ENCODE peak calls at places on chromosomes 4 and X, in nine cellular contexts. One of them, this sample, is unnamed.
A peak's percentile ranks its signal among the peaks of the same experiment; 100 is the strongest.

GRCh38 chr4:132101526-132101925 is 1047.6 kb upstream of the PCDH10 start:
- DNase-seq in suprapubic skin: no peak
- DNase-seq in lower leg skin: no peak
- DNase-seq in heart left ventricle: no peak
- DNase-seq in A549: no peak
- DNase-seq in uterus: no peak
- DNase-seq in HCT116: no peak
- DNase-seq in body of pancreas: no peak
- DNase-seq in gastrocnemius medialis: no peak
- DNase-seq in this sample: no peak

GRCh38 chr4:116358633-116359222 is 726.6 kb downstream of the TRAM1L1 start:
- DNase-seq in suprapubic skin: no peak
- DNase-seq in lower leg skin: peak; percentile 68
- DNase-seq in heart left ventricle: no peak
- DNase-seq in A549: peak; percentile 75
- DNase-seq in uterus: no peak
- DNase-seq in HCT116: peak; percentile 52
- DNase-seq in body of pancreas: peak; percentile 86
- DNase-seq in gastrocnemius medialis: no peak
- DNase-seq in this sample: peak; percentile 18

GRCh38 chrX:41556958-41557357 is 109.8 kb downstream of the NYX start:
- DNase-seq in suprapubic skin: no peak
- DNase-seq in lower leg skin: no peak
- DNase-seq in heart left ventricle: no peak
- DNase-seq in A549: no peak
- DNase-seq in uterus: no peak
- DNase-seq in HCT116: no peak
- DNase-seq in body of pancreas: no peak
- DNase-seq in gastrocnemius medialis: no peak
- DNase-seq in this sample: no peak

GRCh38 chrX:119421306-119421705 is 22.2 kb downstream of the SLC25A43 start:
- DNase-seq in suprapubic skin: no peak
- DNase-seq in lower leg skin: no peak
- DNase-seq in heart left ventricle: no peak
- DNase-seq in A549: no peak
- DNase-seq in uterus: no peak
- DNase-seq in HCT116: no peak
- DNase-seq in body of pancreas: no peak
- DNase-seq in gastrocnemius medialis: no peak
- DNase-seq in this sample: no peak

GRCh38 chrX:30735839-30736238 is 82.6 kb downstream of the GK start:
- DNase-seq in suprapubic skin: no peak
- DNase-seq in lower leg skin: peak; percentile 23
- DNase-seq in heart left ventricle: peak; percentile 6
- DNase-seq in A549: peak; percentile 61
- DNase-seq in uterus: peak; percentile 31
- DNase-seq in HCT116: peak; percentile 39
- DNase-seq in body of pancreas: no peak
- DNase-seq in gastrocnemius medialis: no peak
- DNase-seq in this sample: peak; percentile 2

GRCh38 chrX:14919421-14919820 is 46.2 kb downstream of the MOSPD2 start:
- DNase-seq in suprapubic skin: no peak
- DNase-seq in lower leg skin: no peak
- DNase-seq in heart left ventricle: no peak
- DNase-seq in A549: no peak
- DNase-seq in uterus: no peak
- DNase-seq in HCT116: no peak
- DNase-seq in body of pancreas: no peak
- DNase-seq in gastrocnemius medialis: no peak
- DNase-seq in this sample: no peak

GRCh38 chr4:21845663-21846062 is 102.9 kb downstream of the KCNIP4 start:
- DNase-seq in suprapubic skin: no peak
- DNase-seq in lower leg skin: no peak
- DNase-seq in heart left ventricle: no peak
- DNase-seq in A549: no peak
- DNase-seq in uterus: no peak
- DNase-seq in HCT116: no peak
- DNase-seq in body of pancreas: no peak
- DNase-seq in gastrocnemius medialis: no peak
- DNase-seq in this sample: no peak

GRCh38 chr4:95478679-95479078 is 70.1 kb downstream of the UNC5C start:
- DNase-seq in suprapubic skin: no peak
- DNase-seq in lower leg skin: no peak
- DNase-seq in heart left ventricle: no peak
- DNase-seq in A549: no peak
- DNase-seq in uterus: no peak
- DNase-seq in HCT116: no peak
- DNase-seq in body of pancreas: no peak
- DNase-seq in gastrocnemius medialis: no peak
- DNase-seq in this sample: no peak

GRCh38 chrX:23505531-23506303 is 161.6 kb upstream of the PRDX4 start:
- DNase-seq in suprapubic skin: no peak
- DNase-seq in lower leg skin: no peak
- DNase-seq in heart left ventricle: no peak
- DNase-seq in A549: no peak
- DNase-seq in uterus: no peak
- DNase-seq in HCT116: no peak
- DNase-seq in body of pancreas: no peak
- DNase-seq in gastrocnemius medialis: no peak
- DNase-seq in this sample: no peak

GRCh38 chr4:16862688-16863087 is 35.8 kb downstream of the LDB2 start:
- DNase-seq in suprapubic skin: no peak
- DNase-seq in lower leg skin: no peak
- DNase-seq in heart left ventricle: peak; percentile 37
- DNase-seq in A549: no peak
- DNase-seq in uterus: peak; percentile 46
- DNase-seq in HCT116: no peak
- DNase-seq in body of pancreas: no peak
- DNase-seq in gastrocnemius medialis: no peak
- DNase-seq in this sample: no peak

DNA sequence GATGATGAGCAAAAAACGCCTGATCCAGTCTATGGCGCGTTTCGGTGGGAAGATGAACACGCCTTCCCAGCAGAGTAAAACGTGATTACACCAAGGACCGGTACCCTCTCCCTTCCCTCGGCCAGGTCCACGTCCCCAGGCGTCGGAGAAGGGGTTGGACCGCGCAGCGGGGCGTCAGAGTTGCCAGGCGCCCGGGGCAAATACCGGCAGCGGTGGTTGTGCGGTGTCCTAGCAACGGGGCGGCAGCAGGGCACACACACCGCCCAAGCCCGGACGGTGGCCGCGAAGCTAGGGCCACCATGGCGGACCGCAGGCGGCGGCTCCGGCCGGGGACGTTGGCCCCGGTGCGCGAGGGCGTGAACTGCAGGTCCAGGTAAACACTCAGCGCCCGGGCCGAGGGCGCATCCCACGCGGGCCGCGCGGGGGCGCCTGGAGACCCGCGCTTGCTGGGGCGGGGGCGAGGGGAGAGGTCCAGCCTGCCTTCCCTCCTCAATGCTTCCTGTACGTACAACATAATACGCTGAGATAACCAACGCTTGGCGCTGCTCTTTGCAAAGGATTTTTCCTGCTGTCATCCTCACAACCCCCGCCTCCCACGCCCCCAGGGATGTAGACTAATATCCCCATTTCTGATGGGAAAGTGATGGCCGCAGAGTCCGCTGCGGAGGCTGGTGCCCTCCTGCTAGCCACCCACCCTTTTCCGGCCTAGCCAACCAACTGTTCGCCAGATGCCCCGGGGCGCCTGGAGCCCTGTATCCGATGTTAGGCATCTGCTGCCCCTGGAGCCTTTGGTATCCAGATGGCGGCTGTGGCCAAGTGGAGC is at the start of gene FAM47E:
- DNase-seq in suprapubic skin: peak; percentile 84
- DNase-seq in lower leg skin: no peak
- DNase-seq in heart left ventricle: peak; percentile 71
- DNase-seq in A549: peak; percentile 57
- DNase-seq in uterus: peak; percentile 41
- DNase-seq in HCT116: no peak
- DNase-seq in body of pancreas: peak; percentile 93
- DNase-seq in gastrocnemius medialis: peak; percentile 73
- DNase-seq in this sample: no peak
- TF ChIP-seq POLR2A in suprapubic skin: no peak
- TF ChIP-seq POLR2A in lower leg skin: no peak
- TF ChIP-seq POLR2A in heart left ventricle: peak; percentile 29
- TF ChIP-seq POLR2A in A549: no peak
- TF ChIP-seq POLR2A in uterus: peak; percentile 38
- TF ChIP-seq POLR2A in HCT116: no peak
- TF ChIP-seq POLR2A in body of pancreas: peak; percentile 74
- TF ChIP-seq POLR2A in gastrocnemius medialis: peak; percentile 52
- TF ChIP-seq POLR2A in this sample: peak; percentile 37

GRCh38 chr4:147830102-147830463 is 98.2 kb downstream of the ARHGAP10 start:
- DNase-seq in suprapubic skin: no peak
- DNase-seq in lower leg skin: no peak
- DNase-seq in heart left ventricle: no peak
- DNase-seq in A549: no peak
- DNase-seq in uterus: no peak
- DNase-seq in HCT116: no peak
- DNase-seq in body of pancreas: no peak
- DNase-seq in gastrocnemius medialis: no peak
- DNase-seq in this sample: no peak

GRCh38 chr4:147829401-147830101 is 97.7 kb downstream of the ARHGAP10 start:
- DNase-seq in suprapubic skin: no peak
- DNase-seq in lower leg skin: peak; percentile 80
- DNase-seq in heart left ventricle: peak; percentile 64
- DNase-seq in A549: no peak
- DNase-seq in uterus: peak; percentile 68
- DNase-seq in HCT116: no peak
- DNase-seq in body of pancreas: peak; percentile 51
- DNase-seq in gastrocnemius medialis: peak; percentile 87
- DNase-seq in this sample: no peak

GRCh38 chr4:147830987-147831386 is 99.1 kb downstream of the ARHGAP10 start:
- DNase-seq in suprapubic skin: no peak
- DNase-seq in lower leg skin: no peak
- DNase-seq in heart left ventricle: no peak
- DNase-seq in A549: peak; percentile 18
- DNase-seq in uterus: no peak
- DNase-seq in HCT116: no peak
- DNase-seq in body of pancreas: no peak
- DNase-seq in gastrocnemius medialis: peak; percentile 69
- DNase-seq in this sample: peak; percentile 12

GRCh38 chr4:147833254-147833653 is 101.4 kb downstream of the ARHGAP10 start:
- DNase-seq in suprapubic skin: no peak
- DNase-seq in lower leg skin: no peak
- DNase-seq in heart left ventricle: no peak
- DNase-seq in A549: no peak
- DNase-seq in uterus: no peak
- DNase-seq in HCT116: no peak
- DNase-seq in body of pancreas: no peak
- DNase-seq in gastrocnemius medialis: no peak
- DNase-seq in this sample: no peak

DNA sequence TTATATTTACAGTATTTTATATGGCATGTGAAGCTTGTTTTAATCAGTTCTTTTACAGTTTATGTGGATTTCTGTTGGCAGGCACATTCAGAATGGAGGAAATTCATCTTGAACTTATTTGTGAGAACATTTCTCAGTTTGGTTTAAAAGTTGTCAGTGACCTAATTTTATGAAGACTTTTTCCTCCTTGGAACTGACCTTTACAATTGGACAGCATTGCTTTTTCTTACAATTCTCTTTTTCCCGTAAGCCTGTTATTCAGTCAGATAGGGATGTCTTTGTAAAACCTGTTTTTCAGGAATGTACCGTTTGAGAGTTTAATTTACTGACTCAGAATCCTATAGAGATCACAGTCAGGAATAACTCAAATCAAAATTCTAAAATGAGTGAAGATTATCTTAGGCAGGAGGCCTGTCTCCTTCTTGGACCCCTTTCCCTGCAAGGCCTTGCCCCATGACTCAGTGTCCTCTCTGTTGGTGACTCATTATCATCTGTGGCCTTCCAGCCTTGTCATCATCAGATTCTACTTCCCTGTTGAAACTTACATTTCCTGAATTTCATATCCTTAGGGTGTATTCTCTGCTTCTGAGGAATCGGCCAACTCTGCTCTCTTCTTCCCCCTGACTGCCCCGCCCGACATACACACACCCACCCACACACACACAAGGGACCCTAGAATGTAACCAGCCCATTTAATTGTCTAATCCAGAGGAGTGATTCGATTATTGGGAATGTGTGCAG is 99.7 kb downstream of the ARHGAP10 start:
- DNase-seq in suprapubic skin: no peak
- DNase-seq in lower leg skin: peak; percentile 86
- DNase-seq in heart left ventricle: peak; percentile 39
- DNase-seq in A549: peak; percentile 75
- DNase-seq in uterus: peak; percentile 56
- DNase-seq in HCT116: peak; percentile 87
- DNase-seq in body of pancreas: peak; percentile 38
- DNase-seq in gastrocnemius medialis: peak; percentile 66
- DNase-seq in this sample: peak; percentile 20
- TF ChIP-seq POLR2A in suprapubic skin: no peak
- TF ChIP-seq POLR2A in lower leg skin: no peak
- TF ChIP-seq POLR2A in heart left ventricle: no peak
- TF ChIP-seq POLR2A in A549: no peak
- TF ChIP-seq POLR2A in uterus: no peak
- TF ChIP-seq POLR2A in HCT116: no peak
- TF ChIP-seq POLR2A in body of pancreas: no peak
- TF ChIP-seq POLR2A in gastrocnemius medialis: no peak
- TF ChIP-seq POLR2A in this sample: no peak

DNA sequence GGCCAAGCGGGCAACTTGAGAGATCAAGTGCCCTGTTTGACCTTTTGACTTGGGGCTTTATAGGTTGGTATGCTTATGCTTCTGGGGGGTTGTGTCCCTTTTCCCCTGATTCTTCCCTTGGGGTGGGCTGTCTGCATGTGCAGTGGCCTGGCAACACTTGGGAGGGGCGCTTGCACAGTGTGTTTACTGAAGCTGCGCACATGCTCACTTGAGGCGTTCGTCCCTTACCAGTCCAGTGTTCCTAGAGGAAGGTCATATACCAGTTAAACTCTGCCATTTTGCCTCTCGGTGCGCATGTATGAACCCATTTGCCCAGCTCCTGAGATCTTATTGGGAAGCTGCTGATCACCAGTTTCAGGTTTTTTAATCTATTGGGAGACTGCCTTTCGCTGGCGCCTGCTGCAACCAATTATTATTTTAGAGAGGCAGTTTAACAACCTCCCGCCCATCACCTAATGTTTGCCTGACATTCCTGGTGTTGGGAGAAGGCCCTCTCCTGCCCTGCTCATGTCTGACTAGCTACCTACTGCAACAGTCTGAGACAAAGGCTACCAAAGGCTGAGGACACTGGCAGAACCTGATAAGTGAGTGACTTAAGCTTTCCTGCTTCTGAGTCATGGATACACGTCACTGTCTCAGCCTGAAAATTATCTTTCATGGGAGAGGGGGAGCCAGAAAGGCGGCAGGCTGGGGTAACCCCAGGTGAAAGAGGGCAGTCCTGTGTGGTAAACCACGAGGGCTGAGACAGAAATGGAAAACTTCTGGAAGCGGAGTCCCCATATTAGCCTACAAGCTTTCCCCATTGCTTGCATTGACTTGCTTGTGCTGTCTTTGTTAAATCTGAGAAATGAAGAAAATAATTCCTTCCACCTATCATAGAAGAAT is 97.6 kb downstream of the CPE start:
- DNase-seq in suprapubic skin: no peak
- DNase-seq in lower leg skin: no peak
- DNase-seq in heart left ventricle: no peak
- DNase-seq in A549: peak; percentile 6
- DNase-seq in uterus: no peak
- DNase-seq in HCT116: peak; percentile 72
- DNase-seq in body of pancreas: no peak
- DNase-seq in gastrocnemius medialis: no peak
- DNase-seq in this sample: peak; percentile 12
- TF ChIP-seq POLR2A in suprapubic skin: no peak
- TF ChIP-seq POLR2A in lower leg skin: no peak
- TF ChIP-seq POLR2A in heart left ventricle: no peak
- TF ChIP-seq POLR2A in A549: no peak
- TF ChIP-seq POLR2A in uterus: no peak
- TF ChIP-seq POLR2A in HCT116: no peak
- TF ChIP-seq POLR2A in body of pancreas: no peak
- TF ChIP-seq POLR2A in gastrocnemius medialis: no peak
- TF ChIP-seq POLR2A in this sample: no peak

GRCh38 chr4:88756149-88756548 is 58.5 kb upstream of the NAP1L5 start:
- DNase-seq in suprapubic skin: no peak
- DNase-seq in lower leg skin: no peak
- DNase-seq in heart left ventricle: no peak
- DNase-seq in A549: no peak
- DNase-seq in uterus: no peak
- DNase-seq in HCT116: no peak
- DNase-seq in body of pancreas: no peak
- DNase-seq in gastrocnemius medialis: no peak
- DNase-seq in this sample: no peak
- TF ChIP-seq POLR2A in suprapubic skin: no peak
- TF ChIP-seq POLR2A in lower leg skin: no peak
- TF ChIP-seq POLR2A in heart left ventricle: no peak
- TF ChIP-seq POLR2A in A549: no peak
- TF ChIP-seq POLR2A in uterus: no peak
- TF ChIP-seq POLR2A in HCT116: no peak
- TF ChIP-seq POLR2A in body of pancreas: no peak
- TF ChIP-seq POLR2A in gastrocnemius medialis: no peak
- TF ChIP-seq POLR2A in this sample: no peak